ENCODE peak calls at places on chromosomes 16 and 17, in eight cellular contexts. L is astrocyte of the cerebellum, U is EL, P is SJCRH30, M is T-helper 1 cell, J is Peyer's patch, A is IMR-90, T is skeletal muscle cell. N is an unnamed sample.

GRCh38 chr17:57086069-57086930 is 1.3 kb downstream of the AKAP1 start:
- DNase-seq in L (no peak), U (peak), P (no peak), M (peak), J (peak), A (peak), T (no peak), N (no peak)

GRCh38 chr16:72739577-72739976 is 308.4 kb downstream of the ZFHX3 start:
- DNase-seq in L (peak), U (peak), P (no peak), M (no peak), J (no peak), A (peak), T (peak), N (no peak)

GRCh38 chr17:74780443-74781238 is 4.5 kb upstream of the NAT9 start:
- DNase-seq in L (no peak), U (peak), P (peak), M (no peak), J (peak), A (no peak), T (no peak), N (no peak)

GRCh38 chr16:48075398-48075797 is 80.4 kb downstream of the ABCC12 start:
- DNase-seq in L (peak), U (peak), P (no peak), M (no peak), J (no peak), A (peak), T (peak), N (no peak)

GRCh38 chr17:80719449-80719848 is 174.8 kb downstream of the RPTOR start:
- DNase-seq in L (no peak), U (no peak), P (no peak), M (no peak), J (no peak), A (no peak), T (no peak), N (no peak)

GRCh38 chr16:31880322-31880979 is 6.8 kb downstream of the ZNF267 start:
- DNase-seq in L (peak), U (peak), P (no peak), M (no peak), J (no peak), A (peak), T (no peak), N (peak)

GRCh38 chr16:84999200-84999599 is 12.1 kb downstream of the ZDHHC7 start:
- DNase-seq in L (no peak), U (peak), P (no peak), M (no peak), J (no peak), A (peak), T (no peak), N (no peak)

GRCh38 chr17:74803388-74803930 is 27.3 kb upstream of the NAT9 start:
- DNase-seq in L (no peak), U (no peak), P (no peak), M (no peak), J (no peak), A (no peak), T (no peak), N (no peak)

GRCh38 chr16:58043571-58044155 is 18.1 kb downstream of the MMP15 start:
- DNase-seq in L (no peak), U (no peak), P (no peak), M (no peak), J (no peak), A (no peak), T (no peak), N (no peak)

GRCh38 chr17:76147211-76148014 is 6.4 kb upstream of the FOXJ1 start:
- DNase-seq in L (no peak), U (peak), P (no peak), M (no peak), J (no peak), A (peak), T (no peak), N (no peak)

GRCh38 chr17:59964455-59965328 is at the start of gene RNFT1:
- DNase-seq in L (peak), U (peak), P (peak), M (peak), J (peak), A (peak), T (peak), N (peak)

GRCh38 chr16:50953266-50953665 is 197.8 kb downstream of the SALL1 start:
- DNase-seq in L (no peak), U (no peak), P (no peak), M (no peak), J (no peak), A (no peak), T (no peak), N (no peak)

GRCh38 chr17:80892900-80893603 is 98.6 kb upstream of the CHMP6 start:
- DNase-seq in L (peak), U (peak), P (peak), M (peak), J (no peak), A (peak), T (no peak), N (no peak)

GRCh38 chr16:83615553-83615952 is 192.2 kb upstream of the HSBP1 start:
- DNase-seq in L (no peak), U (peak), P (no peak), M (no peak), J (no peak), A (peak), T (no peak), N (no peak)

GRCh38 chr17:62805234-62805633 is 2.9 kb downstream of the MARCHF10 start:
- DNase-seq in L (no peak), U (peak), P (no peak), M (no peak), J (no peak), A (peak), T (no peak), N (no peak)

GRCh38 chr16:12721841-12722467 is 81.7 kb downstream of the CPPED1 start:
- DNase-seq in L (no peak), U (no peak), P (no peak), M (no peak), J (no peak), A (no peak), T (peak), N (no peak)

GRCh38 chr17:38572665-38573365 is 32.9 kb downstream of the SRCIN1 start:
- DNase-seq in L (no peak), U (no peak), P (peak), M (no peak), J (no peak), A (no peak), T (no peak), N (no peak)

GRCh38 chr16:635573-636205 is 416 bp downstream of the METTL26 start:
- DNase-seq in L (no peak), U (no peak), P (no peak), M (no peak), J (no peak), A (no peak), T (no peak), N (no peak)

GRCh38 chr17:68592004-68592403 is 9.2 kb downstream of the FAM20A start:
- DNase-seq in L (no peak), U (no peak), P (no peak), M (no peak), J (no peak), A (no peak), T (no peak), N (no peak)

GRCh38 chr17:29807520-29808361 is 122.3 kb downstream of the SSH2 start:
- DNase-seq in L (peak), U (peak), P (peak), M (peak), J (peak), A (peak), T (peak), N (peak)